ENCODE peak calls at places on chromosomes 12 and 14, in six cellular contexts. R is NAMALWA, Q is endothelial cell of umbilical vein, I is fibroblast of mammary gland, O is aorta, K is pulmonary artery endothelial cell. M is an unnamed sample.

GRCh38 chr12:46439793-46440511 is 67.4 kb upstream of the SLC38A2 start:
- DNase-seq in R (no peak), Q (no peak), I (peak), O (no peak), K (no peak), M (no peak)

GRCh38 chr12:15732341-15733061 is 56.7 kb downstream of the EPS8 start:
- DNase-seq in R (no peak), Q (no peak), I (peak), O (no peak), K (no peak), M (no peak)

GRCh38 chr14:21867541-21867940 is 193.9 kb upstream of the OR4E1 start:
- DNase-seq in R (no peak), Q (peak), I (peak), O (no peak), K (peak), M (no peak)

GRCh38 chr12:34302131-34302885 is 280.0 kb downstream of the ALG10 start:
- DNase-seq in R (no peak), Q (no peak), I (no peak), O (peak), K (no peak), M (no peak)

GRCh38 chr12:52230364-52231281 is 2.4 kb upstream of the KRT7 start:
- DNase-seq in R (no peak), Q (peak), I (peak), O (peak), K (peak), M (no peak)

GRCh38 chr14:96723946-96724345 is 73.2 kb upstream of the VRK1 start:
- DNase-seq in R (no peak), Q (no peak), I (no peak), O (no peak), K (no peak), M (no peak)

GRCh38 chr12:3020850-3021435 is 56.2 kb upstream of the TSPAN9 start:
- DNase-seq in R (no peak), Q (no peak), I (no peak), O (no peak), K (no peak), M (no peak)

GRCh38 chr14:23478109-23478698 is 8.7 kb downstream of the NGDN start:
- DNase-seq in R (peak), Q (peak), I (peak), O (no peak), K (peak), M (peak)

GRCh38 chr12:101001669-101002068 is 207.1 kb downstream of the ANO4 start:
- DNase-seq in R (no peak), Q (no peak), I (no peak), O (no peak), K (no peak), M (no peak)

GRCh38 chr12:124514145-124514995 is 53.0 kb downstream of the NCOR2 start:
- DNase-seq in R (no peak), Q (no peak), I (no peak), O (no peak), K (no peak), M (no peak)

GRCh38 chr14:42994001-42994736 is 1387.5 kb downstream of the LRFN5 start:
- DNase-seq in R (no peak), Q (no peak), I (peak), O (no peak), K (no peak), M (no peak)

GRCh38 chr12:112401903-112402498 is 7.4 kb downstream of the RPL6 start:
- DNase-seq in R (no peak), Q (no peak), I (no peak), O (no peak), K (no peak), M (no peak)

GRCh38 chr12:26830783-26831601 is 2.0 kb downstream of the ITPR2 start:
- DNase-seq in R (peak), Q (peak), I (no peak), O (no peak), K (no peak), M (no peak)

GRCh38 chr12:93689076-93689834 is 12.1 kb downstream of the CRADD start:
- DNase-seq in R (no peak), Q (no peak), I (no peak), O (no peak), K (no peak), M (no peak)

GRCh38 chr12:110006115-110006514 is 6.9 kb downstream of the ANKRD13A start:
- DNase-seq in R (no peak), Q (no peak), I (no peak), O (no peak), K (no peak), M (no peak)

GRCh38 chr12:75591628-75592027 is 80.2 kb upstream of the KRR1 start:
- DNase-seq in R (no peak), Q (no peak), I (no peak), O (no peak), K (no peak), M (no peak)

GRCh38 chr14:80621701-80622100 is 319.8 kb downstream of the CEP128 start:
- DNase-seq in R (no peak), Q (peak), I (peak), O (no peak), K (peak), M (no peak)

GRCh38 chr12:116354950-116355779 is 77.7 kb upstream of the MED13L start:
- DNase-seq in R (no peak), Q (no peak), I (no peak), O (peak), K (no peak), M (no peak)

GRCh38 chr14:73055251-73055650 is 3.1 kb upstream of the RBM25 start:
- DNase-seq in R (no peak), Q (no peak), I (no peak), O (no peak), K (no peak), M (no peak)

GRCh38 chr14:72736348-72736747 is 157.6 kb downstream of the DPF3 start:
- DNase-seq in R (no peak), Q (no peak), I (peak), O (no peak), K (no peak), M (no peak)

GRCh38 chr12:127570793-127571360 is 696.1 kb upstream of the TMEM132C start:
- DNase-seq in R (no peak), Q (no peak), I (peak), O (no peak), K (no peak), M (no peak)

GRCh38 chr12:48991247-48992050 is 7.7 kb downstream of the DDN start:
- DNase-seq in R (no peak), Q (no peak), I (no peak), O (no peak), K (no peak), M (no peak)

GRCh38 chr12:129185855-129186254 is 332.6 kb downstream of the GLT1D1 start:
- DNase-seq in R (no peak), Q (no peak), I (no peak), O (no peak), K (no peak), M (no peak)

GRCh38 chr12:108912361-108912760 is 32.5 kb downstream of the DAO start:
- DNase-seq in R (no peak), Q (no peak), I (no peak), O (no peak), K (no peak), M (no peak)

GRCh38 chr14:64726585-64726890 is 22.3 kb downstream of the PLEKHG3 start:
- DNase-seq in R (no peak), Q (no peak), I (peak), O (peak), K (no peak), M (peak)

GRCh38 chr14:102370305-102370809 is 7.6 kb downstream of the TECPR2 start:
- DNase-seq in R (no peak), Q (no peak), I (peak), O (no peak), K (no peak), M (no peak)

GRCh38 chr12:4272014-4272975 is 1.3 kb upstream of the CCND2 start:
- DNase-seq in R (peak), Q (peak), I (peak), O (peak), K (peak), M (peak)